ENCODE peak calls at places on chromosomes 5 and 9, in four cellular contexts. N is GM12878, K is HepG2, R is SK-N-SH. E is an unnamed sample.

GRCh38 chr5:102049517-102049916 is 246.6 kb downstream of the SLCO4C1 start:
- DNase-seq in R (no peak), K (no peak), N (no peak), E (no peak)

GRCh38 chr5:122129332-122129731 is at the start of gene ZNF474:
- DNase-seq in K (no peak), N (no peak), R (no peak), E (peak)

GRCh38 chr9:33125441-33125840 is 41.7 kb downstream of the B4GALT1 start:
- DNase-seq in R (no peak), N (no peak), K (no peak), E (no peak)

GRCh38 chr5:107542831-107543231 is 127.9 kb downstream of the EFNA5 start:
- DNase-seq in K (peak), N (no peak), R (no peak), E (no peak)

GRCh38 chr5:119743927-119744326 is 114.6 kb downstream of the FAM170A start:
- DNase-seq in R (peak), N (peak), K (peak), E (peak)

GRCh38 chr9:132998861-132999635 is 20.6 kb downstream of the GFI1B start:
- DNase-seq in R (peak), N (no peak), K (no peak), E (no peak)

GRCh38 chr9:35318741-35319140 is 156.9 kb downstream of the UNC13B start:
- DNase-seq in R (no peak), K (no peak), N (no peak), E (no peak)

GRCh38 chr5:173237821-173238220 is 2.8 kb upstream of the NKX2-5 start:
- DNase-seq in R (no peak), K (no peak), N (no peak), E (no peak)

GRCh38 chr5:159819671-159820411 is 96.4 kb upstream of the ADRA1B start:
- DNase-seq in K (no peak), N (no peak), R (no peak), E (no peak)

GRCh38 chr5:78587775-78588291 is 60.7 kb downstream of the LHFPL2 start:
- DNase-seq in R (peak), N (no peak), K (no peak), E (no peak)

GRCh38 chr5:113343343-113343742 is 91.4 kb downstream of the TSSK1B start:
- DNase-seq in K (no peak), N (no peak), R (peak), E (no peak)

GRCh38 chr5:75113354-75113753 is 61.0 kb upstream of the GCNT4 start:
- DNase-seq in N (no peak), K (no peak), R (no peak), E (no peak)

GRCh38 chr5:1241509-1242080 is 16.4 kb downstream of the SLC6A18 start:
- DNase-seq in N (no peak), R (no peak), K (no peak), E (no peak)

GRCh38 chr5:96601811-96602244 is 60.3 kb upstream of the CAST start:
- DNase-seq in R (peak), N (peak), K (peak), E (peak)

GRCh38 chr5:61657010-61657409 is 325.0 kb downstream of the ZSWIM6 start:
- DNase-seq in R (no peak), N (no peak), K (no peak), E (no peak)

GRCh38 chr9:93597142-93597706 is 20.8 kb downstream of the PHF2 start:
- DNase-seq in K (no peak), N (no peak), R (no peak), E (no peak)

GRCh38 chr9:135787317-135787716 is 85.3 kb downstream of the KCNT1 start:
- DNase-seq in N (no peak), R (no peak), K (no peak), E (no peak)

GRCh38 chr9:76835571-76836283 is 70.2 kb downstream of the PRUNE2 start:
- DNase-seq in N (no peak), K (no peak), R (no peak), E (no peak)

GRCh38 chr5:115374057-115374775 is 77.8 kb upstream of the CCDC112 start:
- DNase-seq in R (no peak), N (no peak), K (no peak), E (no peak)

GRCh38 chr5:1006656-1007071 is 1.9 kb upstream of the NKD2 start:
- DNase-seq in N (no peak), R (no peak), K (no peak), E (no peak)

GRCh38 chr9:16726023-16726422 is 144.4 kb downstream of the BNC2 start:
- DNase-seq in N (no peak), R (peak), K (no peak), E (no peak)

GRCh38 chr5:36611520-36612274 is 5.3 kb downstream of the SLC1A3 start:
- DNase-seq in K (no peak), R (no peak), N (no peak), E (no peak)

GRCh38 chr9:70551391-70551790 is 136.9 kb upstream of the KLF9 start:
- DNase-seq in N (no peak), K (no peak), R (no peak), E (no peak)

GRCh38 chr5:36369092-36369737 is 67.5 kb upstream of the RANBP3L start:
- DNase-seq in R (no peak), K (no peak), N (no peak), E (no peak)

GRCh38 chr9:76996700-76997099 is 22.8 kb upstream of the FOXB2 start:
- DNase-seq in R (peak), N (no peak), K (peak), E (no peak)

GRCh38 chr5:2039180-2039531 is 156.4 kb upstream of the IRX4 start:
- DNase-seq in N (no peak), K (no peak), R (no peak), E (no peak)

GRCh38 chr9:132622144-132622543 is 39.7 kb downstream of the BARHL1 start:
- DNase-seq in N (no peak), R (no peak), K (no peak), E (no peak)

GRCh38 chr5:124906339-124907097 is 160.1 kb upstream of the ZNF608 start:
- DNase-seq in K (peak), N (no peak), R (peak), E (no peak)

GRCh38 chr5:94072116-94072515 is 330.7 kb upstream of the POU5F2 start:
- DNase-seq in K (no peak), R (no peak), N (no peak), E (no peak)

GRCh38 chr9:93268551-93269314 is 84.8 kb downstream of the WNK2 start:
- DNase-seq in N (no peak), K (no peak), R (peak), E (no peak)

GRCh38 chr5:27026791-27027190 is 11.6 kb downstream of the CDH9 start:
- DNase-seq in K (no peak), N (no peak), R (no peak), E (no peak)

GRCh38 chr5:59587489-59588337 is 305.8 kb downstream of the PDE4D start:
- DNase-seq in R (peak), N (no peak), K (no peak), E (no peak)

GRCh38 chr5:10562202-10563131 is 1.4 kb upstream of the ANKRD33B start:
- DNase-seq in K (no peak), R (no peak), N (peak), E (no peak)
- TF ChIP-seq YY1 in K (no peak), R (no peak), N (peak), E (no peak)

GRCh38 chr9:112084334-112084733 is 90.8 kb downstream of the SUSD1 start:
- DNase-seq in N (no peak), R (no peak), K (no peak), E (no peak)
- TF ChIP-seq REST in N (no peak), R (no peak), K (no peak), E (no peak)

GRCh38 chr5:53276825-53277224 is 167.3 kb upstream of the MOCS2 start:
- DNase-seq in N (no peak), R (no peak), K (no peak), E (no peak)
- TF ChIP-seq YY1 in N (no peak), R (no peak), K (no peak), E (no peak)

GRCh38 chr5:39132792-39133191 is 58.6 kb upstream of the RICTOR start:
- DNase-seq in R (no peak), K (peak), N (no peak), E (no peak)

GRCh38 chr5:39132128-39132447 is 57.9 kb upstream of the RICTOR start:
- DNase-seq in R (no peak), K (no peak), N (no peak), E (no peak)

GRCh38 chr5:39130716-39131115 is 56.5 kb upstream of the RICTOR start:
- DNase-seq in K (no peak), N (no peak), R (no peak), E (no peak)

DNA sequence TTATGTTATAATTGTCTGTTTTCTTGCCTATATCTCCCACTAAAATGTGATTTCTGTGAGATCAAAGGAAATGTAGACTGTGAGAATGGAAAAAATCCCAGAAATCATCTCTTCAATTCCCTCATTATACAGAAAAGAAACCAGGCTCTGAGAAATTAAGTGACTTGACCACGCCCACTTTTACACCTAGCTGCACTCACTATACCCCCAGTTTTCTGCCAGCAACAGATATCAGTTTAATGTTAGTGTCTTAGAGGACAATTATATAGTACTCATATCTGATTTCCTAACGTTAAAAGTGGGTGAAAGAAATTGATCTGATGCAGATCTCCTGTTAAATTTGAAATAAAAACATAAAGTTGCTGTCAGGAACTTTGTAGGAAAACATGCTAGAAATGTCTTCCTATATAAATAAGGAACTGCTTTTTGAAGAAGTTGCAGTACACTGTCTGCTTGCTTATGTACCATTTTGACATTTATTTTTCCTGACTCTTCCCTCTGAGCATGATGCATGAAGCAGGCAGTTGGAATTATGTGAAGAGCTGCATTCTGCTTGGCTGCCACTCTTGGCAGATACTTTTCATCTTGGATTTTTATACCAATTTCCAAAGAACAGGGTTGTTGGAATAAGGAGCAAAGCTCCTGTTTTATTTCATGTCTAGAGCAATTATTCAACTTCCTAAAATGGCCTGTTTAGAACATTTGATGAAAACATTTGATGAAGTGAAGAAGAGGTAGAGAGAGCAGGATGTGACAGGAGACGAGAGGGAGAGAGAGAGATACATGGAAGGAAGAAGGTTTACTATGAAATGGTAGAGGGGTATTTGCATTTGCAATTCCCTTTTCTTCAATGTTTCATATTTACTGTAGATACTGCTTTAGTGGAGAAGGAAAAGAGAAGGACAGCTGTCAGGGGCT is 57.3 kb upstream of the RICTOR start:
- DNase-seq in K (no peak), R (no peak), N (no peak), E (no peak)
- TF ChIP-seq REST in K (no peak), R (no peak), N (no peak), E (no peak)

GRCh38 chr5:177404641-177405134 is 4.2 kb upstream of the PFN3 start:
- DNase-seq in K (no peak), N (no peak), R (peak), E (no peak)
- TF ChIP-seq YY1 in K (no peak), N (no peak), R (no peak), E (no peak)

GRCh38 chr9:136943291-136944093 is 1.0 kb downstream of the FBXW5 start:
- DNase-seq in R (peak), K (no peak), N (no peak), E (no peak)
- TF ChIP-seq REST in R (no peak), K (no peak), N (no peak), E (no peak)

GRCh38 chr5:175422058-175422457 is 21.9 kb downstream of the DRD1 start:
- DNase-seq in R (no peak), N (no peak), K (no peak), E (no peak)
- TF ChIP-seq YY1 in R (no peak), N (no peak), K (no peak), E (no peak)

GRCh38 chr5:89729623-89730390 is 679.7 kb downstream of the CETN3 start:
- DNase-seq in K (no peak), N (peak), R (no peak), E (peak)

GRCh38 chr5:89728750-89729149 is 680.8 kb downstream of the CETN3 start:
- DNase-seq in K (no peak), R (no peak), N (no peak), E (no peak)

GRCh38 chr5:89723907-89724306 is 685.6 kb downstream of the CETN3 start:
- DNase-seq in N (no peak), R (no peak), K (no peak), E (no peak)

GRCh38 chr5:89722538-89722937 is 687.0 kb downstream of the CETN3 start:
- DNase-seq in K (no peak), R (no peak), N (no peak), E (no peak)

GRCh38 chr5:89728134-89728533 is 681.4 kb downstream of the CETN3 start:
- DNase-seq in N (no peak), K (no peak), R (no peak), E (no peak)
- TF ChIP-seq REST in N (no peak), K (no peak), R (no peak), E (no peak)

E was measured in HCT116.